ENCODE peak calls at places on chromosome 21, in nine cellular contexts. G, Q, M, R, Z, E, F, B and A are unnamed samples.
A peak's percentile ranks its signal among the peaks of the same experiment; 100 is the strongest.

GRCh38 chr21:46431884-46432488 is 26.7 kb upstream of the DIP2A start:
- DNase-seq in G (peak; percentile 44), Q (no peak), M (no peak), R (no peak), Z (no peak), E (no peak), F (no peak), B (no peak), A (no peak)

GRCh38 chr21:30257773-30258172 is 25.0 kb downstream of the KRTAP24-1 start:
- DNase-seq in G (peak; percentile 24), Q (no peak), M (peak; percentile 79), R (peak; percentile 56), Z (no peak), E (no peak), F (peak; percentile 26), B (no peak), A (no peak)

GRCh38 chr21:31476551-31477120 is 132.6 kb upstream of the TIAM1 start:
- DNase-seq in G (no peak), Q (no peak), M (no peak), R (no peak), Z (no peak), E (no peak), F (no peak), B (peak; percentile 86), A (no peak)

GRCh38 chr21:35266546-35266945 is 217.4 kb upstream of the RUNX1 start:
- DNase-seq in G (no peak), Q (no peak), M (peak; percentile 23), R (no peak), Z (no peak), E (no peak), F (no peak), B (no peak), A (no peak)

GRCh38 chr21:38303300-38303699 is 46.5 kb downstream of the KCNJ15 start:
- DNase-seq in G (no peak), Q (no peak), M (no peak), R (peak; percentile 49), Z (no peak), E (no peak), F (no peak), B (no peak), A (peak; percentile 67)

GRCh38 chr21:20276954-20277353 is 721.3 kb upstream of the NCAM2 start:
- DNase-seq in G (no peak), Q (no peak), M (no peak), R (no peak), Z (no peak), E (no peak), F (peak; percentile 3), B (no peak), A (no peak)

GRCh38 chr21:30943920-30944319 is 62.5 kb upstream of the KRTAP11-1 start:
- DNase-seq in G (no peak), Q (no peak), M (no peak), R (no peak), Z (no peak), E (no peak), F (no peak), B (no peak), A (no peak)

GRCh38 chr21:15788847-15789548 is 59.2 kb downstream of the USP25 start:
- DNase-seq in G (no peak), Q (no peak), M (peak; percentile 72), R (no peak), Z (no peak), E (no peak), F (no peak), B (no peak), A (peak; percentile 67)

GRCh38 chr21:15293251-15293650 is 228.5 kb upstream of the NRIP1 start:
- DNase-seq in G (peak; percentile 15), Q (no peak), M (peak; percentile 83), R (peak; percentile 71), Z (no peak), E (no peak), F (peak; percentile 45), B (peak; percentile 36), A (peak; percentile 5)

GRCh38 chr21:22855581-22855980 is 1857.4 kb downstream of the NCAM2 start:
- DNase-seq in G (no peak), Q (no peak), M (peak; percentile 83), R (no peak), Z (no peak), E (no peak), F (no peak), B (no peak), A (peak; percentile 43)

GRCh38 chr21:38631676-38632075 is 133.4 kb upstream of the ERG start:
- DNase-seq in G (no peak), Q (no peak), M (no peak), R (no peak), Z (no peak), E (no peak), F (no peak), B (no peak), A (no peak)

GRCh38 chr21:26115899-26116298 is 54.7 kb downstream of the APP start:
- DNase-seq in G (no peak), Q (no peak), M (peak; percentile 58), R (no peak), Z (no peak), E (no peak), F (no peak), B (peak; percentile 21), A (peak; percentile 82)

GRCh38 chr21:23016617-23017016 is 2018.4 kb downstream of the NCAM2 start:
- DNase-seq in G (peak; percentile 41), Q (no peak), M (peak; percentile 78), R (peak; percentile 35), Z (no peak), E (no peak), F (no peak), B (no peak), A (peak; percentile 87)

GRCh38 chr21:28767523-28767922 is 225.2 kb downstream of the LTN1 start:
- DNase-seq in G (no peak), Q (no peak), M (no peak), R (no peak), Z (no peak), E (no peak), F (no peak), B (no peak), A (no peak)

GRCh38 chr21:29073222-29074006 is at the start of gene CCT8:
- DNase-seq in G (peak; percentile 95), Q (peak; percentile 95), M (peak; percentile 100), R (peak; percentile 99), Z (peak; percentile 98), E (peak; percentile 98), F (peak; percentile 98), B (peak; percentile 97), A (peak; percentile 100)

GRCh38 chr21:34890724-34891609 is 158.1 kb downstream of the RUNX1 start:
- DNase-seq in G (peak; percentile 58), Q (peak; percentile 12), M (no peak), R (peak; percentile 52), Z (peak; percentile 54), E (no peak), F (peak; percentile 42), B (peak; percentile 81), A (peak; percentile 32)

GRCh38 chr21:42169758-42170157 is 49.2 kb upstream of the ABCG1 start:
- DNase-seq in G (no peak), Q (no peak), M (no peak), R (no peak), Z (no peak), E (no peak), F (no peak), B (no peak), A (no peak)

GRCh38 chr21:45078877-45079281 is 4.5 kb downstream of the ADARB1 start:
- DNase-seq in G (no peak), Q (peak; percentile 24), M (no peak), R (no peak), Z (peak; percentile 96), E (no peak), F (no peak), B (no peak), A (peak; percentile 54)

GRCh38 chr21:43591468-43592050 is 67.7 kb downstream of the HSF2BP start:
- DNase-seq in G (no peak), Q (no peak), M (no peak), R (no peak), Z (no peak), E (no peak), F (no peak), B (no peak), A (peak; percentile 88)

GRCh38 chr21:31727181-31727580 is 4.7 kb downstream of the SCAF4 start:
- DNase-seq in G (no peak), Q (no peak), M (no peak), R (no peak), Z (no peak), E (no peak), F (no peak), B (no peak), A (no peak)

GRCh38 chr21:42400525-42400924 is 3.2 kb upstream of the UBASH3A start:
- DNase-seq in G (no peak), Q (no peak), M (no peak), R (no peak), Z (no peak), E (no peak), F (no peak), B (no peak), A (no peak)